ENCODE peak calls at places on chromosomes 2 and 18, in four cellular contexts. S is HepG2, T is GM12878, K is K562. B is an unnamed sample.

GRCh38 chr2:224410946-224411561 is 9.1 kb upstream of the FAM124B start:
- DNase-seq in T (no peak), K (no peak), S (no peak), B (no peak)

GRCh38 chr2:4091013-4091412 is 387.6 kb downstream of the DCDC2C start:
- DNase-seq in S (no peak), T (no peak), K (peak; percentile 15), B (no peak)

GRCh38 chr2:1170241-1170640 is 219.6 kb downstream of the SNTG2 start:
- DNase-seq in S (no peak), K (no peak), T (no peak), B (no peak)

GRCh38 chr2:135785032-135785431 is 43.4 kb downstream of the UBXN4 start:
- DNase-seq in S (peak; percentile 45), T (no peak), K (peak; percentile 26), B (no peak)

GRCh38 chr18:23458830-23459529 is 5.9 kb downstream of the RIOK3 start:
- DNase-seq in T (no peak), K (no peak), S (no peak), B (no peak)

GRCh38 chr2:223997938-223998337 is 40.7 kb downstream of the MRPL44 start:
- DNase-seq in K (no peak), S (peak; percentile 83), T (no peak), B (no peak)

GRCh38 chr2:18791172-18791797 is 201.9 kb upstream of the NT5C1B start:
- DNase-seq in S (no peak), K (no peak), T (no peak), B (no peak)

GRCh38 chr2:158293722-158294121 is 162.8 kb downstream of the CCDC148 start:
- DNase-seq in T (no peak), S (no peak), K (no peak), B (no peak)

GRCh38 chr2:54586062-54586982 is 130.2 kb downstream of the SPTBN1 start:
- DNase-seq in S (no peak), K (no peak), T (no peak), B (no peak)

GRCh38 chr2:204869142-204869823 is 324.0 kb downstream of the PARD3B start:
- DNase-seq in K (no peak), S (no peak), T (no peak), B (no peak)

DNA sequence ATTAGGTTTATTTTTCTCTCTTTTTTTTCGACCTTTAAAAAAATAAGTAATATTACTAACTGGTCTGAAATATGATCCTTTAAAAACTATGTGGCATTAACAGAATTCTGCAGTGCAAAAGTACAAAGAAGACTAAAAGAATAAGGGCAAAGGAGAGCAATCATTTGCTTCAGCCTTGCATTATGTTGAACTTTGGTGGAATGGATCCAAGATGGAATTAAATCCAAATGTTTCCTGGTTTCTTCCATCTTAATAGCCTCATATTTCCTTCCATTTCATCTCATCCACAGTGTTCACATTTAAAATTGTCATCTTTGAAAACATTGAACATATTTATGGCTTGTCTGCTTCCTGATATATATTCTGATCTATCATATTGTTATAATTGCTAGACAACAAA is 678.3 kb downstream of the IRS1 start:
- DNase-seq in K (no peak), T (no peak), S (no peak), B (no peak)
- TF ChIP-seq GABPA in K (no peak), T (no peak), S (no peak), B (no peak)

DNA sequence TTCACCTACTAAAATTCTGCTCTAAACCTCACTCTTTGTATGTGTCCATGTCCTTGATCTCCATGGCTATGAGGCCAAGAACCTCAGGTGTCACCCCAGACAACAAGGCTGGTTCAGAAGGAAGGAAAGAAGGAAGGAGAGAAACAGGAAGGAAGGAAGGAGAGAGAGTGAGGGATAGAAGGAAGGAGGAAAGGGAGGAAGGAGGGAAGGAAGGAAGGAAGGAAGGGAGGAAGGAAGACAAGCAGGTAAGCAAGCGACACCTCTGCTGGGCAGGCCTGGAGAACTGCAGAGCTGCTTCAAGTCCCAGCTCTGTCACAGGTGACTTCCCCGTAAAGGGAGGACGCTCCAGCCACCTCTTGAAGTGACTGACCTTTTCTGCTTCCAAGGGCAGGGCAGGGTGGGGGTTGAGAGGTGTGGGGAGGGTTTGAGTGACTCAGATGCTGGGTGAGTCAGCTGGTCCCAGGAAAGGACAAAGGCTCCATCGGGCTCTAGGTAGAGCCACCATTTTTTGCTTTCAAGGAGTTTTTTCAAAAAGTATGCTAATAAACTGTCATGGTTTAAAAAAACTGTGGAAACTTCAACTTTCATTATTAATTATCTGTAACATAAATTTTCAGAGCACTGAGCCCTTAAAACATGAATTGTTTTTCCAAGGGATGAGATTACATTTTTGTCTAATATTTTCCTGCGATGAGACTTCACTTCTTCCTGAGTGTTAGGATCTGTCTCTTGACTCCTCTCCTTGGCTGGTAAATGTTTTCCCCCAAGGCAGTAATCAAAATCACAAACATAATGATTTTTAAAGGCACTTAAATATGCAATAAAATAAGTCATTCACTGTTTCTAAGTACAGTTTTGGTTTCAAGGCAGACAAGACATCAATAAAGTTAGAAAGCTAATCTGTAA is 90.1 kb upstream of the L3MBTL4 start:
- DNase-seq in S (no peak), T (no peak), K (no peak), B (no peak)
- TF ChIP-seq FOXM1 in S (no peak), T (no peak), K (no peak), B (no peak)

GRCh38 chr2:238911376-238912227 is 63.7 kb downstream of the TWIST2 start:
- DNase-seq in T (no peak), S (no peak), K (no peak), B (no peak)
- TF ChIP-seq REST in T (no peak), S (no peak), K (no peak), B (no peak)

GRCh38 chr18:58101291-58101706 is 57.3 kb downstream of the NEDD4L start:
- DNase-seq in S (no peak), T (no peak), K (no peak), B (no peak)
- TF ChIP-seq GABPA in S (no peak), T (no peak), K (no peak), B (no peak)

DNA sequence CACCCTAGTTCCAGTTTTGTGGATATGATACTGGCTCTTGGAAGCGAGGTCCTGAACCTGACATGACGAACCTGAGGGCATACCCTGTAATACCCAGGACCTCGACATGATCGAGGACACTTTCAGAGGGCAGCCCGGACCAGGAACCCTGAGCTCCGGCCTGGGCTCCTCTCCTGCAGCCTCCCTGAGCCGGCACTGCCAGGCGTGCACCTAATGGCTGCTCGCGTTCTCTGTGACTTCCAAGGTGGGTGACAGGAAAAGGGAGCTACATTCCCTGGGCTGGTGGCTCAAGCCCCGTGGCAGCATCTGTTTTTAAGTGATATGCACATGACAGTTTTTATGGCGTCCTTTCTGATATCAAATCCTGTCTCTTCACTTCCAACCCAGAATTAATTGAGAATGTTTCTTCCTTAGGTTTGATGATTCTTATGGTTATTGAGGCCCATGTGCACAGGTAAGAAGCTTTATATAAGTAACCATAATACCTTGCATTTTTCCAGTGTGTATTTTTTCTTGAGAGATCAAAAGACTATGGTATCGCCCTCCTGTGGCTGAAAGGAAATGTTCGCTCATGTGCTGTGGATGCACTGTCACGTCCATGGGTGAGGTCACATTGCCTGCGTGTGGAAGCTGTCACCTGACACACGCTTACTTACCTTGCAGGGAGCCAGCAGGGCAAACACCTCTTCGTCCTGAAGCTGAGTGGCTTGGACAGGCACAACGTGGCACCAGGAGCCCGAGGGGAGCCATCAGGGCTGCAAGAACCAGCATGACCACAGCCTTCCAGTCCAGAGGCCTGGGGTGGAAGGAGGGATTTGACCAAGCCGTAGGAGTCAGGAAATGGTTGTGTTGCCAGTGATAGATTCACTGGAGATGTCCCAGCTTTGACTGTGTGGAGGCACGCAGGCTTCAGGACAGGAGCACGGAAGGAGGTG is 367.4 kb upstream of the MYT1L start:
- DNase-seq in S (peak; percentile 21), K (peak; percentile 51), T (no peak), B (peak; percentile 74)
- TF ChIP-seq FOXM1 in S (no peak), K (no peak), T (no peak), B (no peak)

GRCh38 chr2:190409616-190410015 is 1.5 kb downstream of the MFSD6 start:
- DNase-seq in T (no peak), S (no peak), K (no peak), B (peak; percentile 11)

GRCh38 chr2:190410171-190410570 is 2.0 kb downstream of the MFSD6 start:
- DNase-seq in T (no peak), S (no peak), K (no peak), B (no peak)

GRCh38 chr2:190407662-190408537 is at the start of gene MFSD6:
- DNase-seq in T (no peak), K (peak; percentile 68), S (no peak), B (peak; percentile 88)

GRCh38 chr2:190407246-190407661 is 901 bp upstream of the MFSD6 start:
- DNase-seq in S (no peak), T (no peak), K (no peak), B (no peak)

DNA sequence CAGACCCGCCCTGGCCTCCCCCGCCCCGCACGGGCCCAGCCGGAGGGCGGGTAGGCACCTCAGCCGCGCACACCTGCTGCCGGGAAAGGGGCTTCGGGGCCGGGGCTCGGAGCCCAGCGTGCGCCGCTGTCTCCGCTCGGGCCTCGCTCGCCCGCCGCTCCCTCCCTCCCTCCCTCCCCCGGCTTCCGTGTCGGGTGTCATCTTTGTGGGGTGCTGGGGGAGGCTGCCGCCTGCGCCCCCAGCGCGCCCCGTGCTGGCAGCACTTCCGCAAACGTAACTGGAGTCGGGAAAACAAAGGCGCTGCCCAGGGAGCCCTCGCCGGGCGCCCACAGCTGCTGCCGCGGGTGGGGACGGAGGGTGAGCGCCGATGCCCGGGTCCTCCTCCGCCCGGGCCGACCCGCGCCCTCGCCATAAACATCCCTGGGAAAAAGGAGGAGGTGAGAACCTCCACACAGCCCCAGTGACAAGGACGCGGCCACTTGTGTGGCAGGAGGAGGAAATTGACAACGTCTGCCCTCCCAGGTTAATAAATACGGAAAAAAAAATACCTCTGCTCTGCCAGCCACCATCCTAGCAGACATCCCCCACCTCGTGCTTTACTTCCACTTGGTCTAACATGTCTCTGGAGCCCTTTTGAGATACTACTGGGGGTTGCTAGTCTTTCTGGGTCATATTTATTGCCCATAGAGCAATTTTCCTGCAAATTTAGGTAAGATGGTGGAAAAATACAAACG is 550 bp downstream of the MFSD6 start:
- DNase-seq in K (peak; percentile 57), S (no peak), T (no peak), B (peak; percentile 83)
- TF ChIP-seq REST in K (no peak), S (no peak), T (no peak), B (no peak)

GRCh38 chr18:77101410-77102245 is 31.0 kb downstream of the MBP start:
- DNase-seq in K (no peak), T (peak; percentile 61), S (no peak), B (peak; percentile 55)
- TF ChIP-seq GABPA in K (no peak), T (no peak), S (no peak), B (no peak)

GRCh38 chr2:178287652-178288344 is 93.5 kb downstream of the OSBPL6 start:
- DNase-seq in S (no peak), K (no peak), T (no peak), B (no peak)
- TF ChIP-seq FOXM1 in S (no peak), K (peak; percentile 28), T (no peak), B (no peak)

GRCh38 chr2:104481341-104481740 is 372.6 kb upstream of the POU3F3 start:
- DNase-seq in K (no peak), T (no peak), S (no peak), B (no peak)
- TF ChIP-seq REST in K (no peak), T (no peak), S (no peak), B (no peak)

B was measured in SK-N-SH.